ENCODE peak calls at places on chromosomes 12 and 14, in eight cellular contexts. R is A549; L is CD8-positive, alpha-beta T cell; N is HL-60; P is cardiac fibroblast; S is fibroblast of lung; J is GM23338; T is ovary. X is an unnamed sample.

GRCh38 chr14:68627050-68627867 is 165.6 kb downstream of the ZFP36L1 start:
- DNase-seq in N (no peak), S (peak), R (no peak), L (no peak), J (no peak), T (peak), P (peak), X (no peak)

GRCh38 chr14:34548472-34548981 is 9.0 kb upstream of the EAPP start:
- DNase-seq in S (no peak), J (no peak), L (no peak), R (no peak), T (no peak), N (no peak), P (no peak), X (no peak)

GRCh38 chr14:49892301-49892635 is 614 bp upstream of the ARF6 start:
- DNase-seq in L (peak), S (peak), J (peak), N (peak), R (peak), P (peak), T (no peak), X (peak)

GRCh38 chr12:54206807-54207206 is 18.0 kb upstream of the SMUG1 start:
- DNase-seq in N (no peak), S (no peak), T (no peak), L (no peak), R (no peak), J (no peak), P (no peak), X (no peak)

GRCh38 chr12:10182662-10183061 is 3.8 kb downstream of the TMEM52B start:
- DNase-seq in T (no peak), J (no peak), L (no peak), N (no peak), S (peak), R (no peak), P (peak), X (peak)

GRCh38 chr12:52258335-52258901 is 16.0 kb upstream of the KRT86 start:
- DNase-seq in P (peak), N (no peak), S (peak), L (no peak), J (peak), R (no peak), T (no peak), X (no peak)

GRCh38 chr12:116818341-116818856 is 62.8 kb downstream of the HRK start:
- DNase-seq in P (peak), T (peak), L (peak), S (peak), N (no peak), J (no peak), R (no peak), X (no peak)

GRCh38 chr12:45583011-45583657 is 146.4 kb upstream of the ARID2 start:
- DNase-seq in L (no peak), R (no peak), S (peak), J (no peak), T (no peak), N (no peak), P (peak), X (no peak)

GRCh38 chr14:58876613-58877012 is 238.9 kb downstream of the DACT1 start:
- DNase-seq in S (no peak), L (no peak), N (no peak), R (no peak), T (no peak), P (peak), J (no peak), X (peak)

GRCh38 chr12:116123511-116124258 is 153.8 kb downstream of the MED13L start:
- DNase-seq in S (peak), T (no peak), J (no peak), R (no peak), L (no peak), P (peak), N (peak), X (peak)

DNA sequence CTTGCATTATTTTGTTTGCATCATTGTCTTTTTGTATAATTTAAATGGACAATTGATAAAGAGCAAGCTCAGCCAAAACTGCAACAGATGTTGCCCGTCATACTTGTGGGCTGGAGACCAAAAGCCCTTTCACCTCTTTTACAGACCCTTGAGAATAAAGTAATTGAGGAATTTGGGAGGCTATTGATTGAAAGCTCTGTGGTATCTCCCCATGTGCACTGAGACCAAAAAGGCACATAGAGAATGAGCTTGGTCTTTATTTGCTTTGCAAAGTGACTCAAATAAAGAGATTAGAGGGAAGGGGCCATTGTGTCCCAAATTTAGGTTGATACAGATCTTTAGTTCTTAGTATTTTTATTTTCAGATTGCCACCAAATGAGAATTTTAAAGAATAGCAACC is 617.6 kb downstream of the TRHDE start:
- DNase-seq in S (no peak), R (no peak), L (no peak), J (peak), P (no peak), N (no peak), T (no peak), X (no peak)
- H3K4me3 ChIP-seq in S (no peak), R (no peak), L (no peak), J (no peak), P (no peak), N (no peak), T (no peak), X (no peak)

DNA sequence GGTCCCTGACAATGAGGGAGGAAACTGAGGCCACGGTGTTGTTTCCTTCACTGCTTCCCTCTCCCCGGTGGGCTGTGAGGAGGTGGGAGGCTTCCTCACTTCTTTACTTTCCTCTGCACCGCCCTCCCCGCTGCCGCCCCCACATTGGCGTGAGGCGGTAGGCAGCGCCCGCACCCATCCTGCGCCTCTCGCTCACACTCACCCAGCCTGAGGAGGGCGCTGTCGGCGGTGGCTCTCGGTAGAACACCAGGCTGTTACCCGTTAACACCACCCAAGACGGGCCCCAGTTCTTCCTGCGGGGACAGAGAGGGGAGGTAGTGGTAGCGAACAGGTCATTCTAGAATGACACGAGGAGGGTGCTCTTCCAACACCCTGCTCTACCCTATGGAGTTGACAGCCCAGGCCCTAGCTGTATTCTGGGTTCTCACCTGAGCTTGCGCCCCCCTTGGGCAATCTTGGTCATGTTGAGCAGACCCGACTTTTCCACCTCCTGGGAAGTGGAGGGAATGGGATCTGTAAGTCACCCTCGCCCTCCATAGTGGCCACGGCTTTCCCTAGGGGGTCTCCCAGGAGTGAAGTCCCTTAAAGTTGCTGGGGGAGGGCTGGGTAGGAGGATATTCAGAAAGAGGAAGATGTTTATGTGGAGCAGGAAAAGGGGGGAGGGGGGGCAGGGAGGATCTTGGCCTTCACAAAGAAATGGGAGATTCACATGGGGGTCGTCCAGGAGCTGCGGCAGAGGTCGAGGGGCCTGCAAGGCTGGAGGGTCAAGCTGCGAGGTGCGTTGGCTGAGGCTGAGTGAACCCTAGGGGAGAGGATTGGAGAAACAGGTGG is 3.3 kb downstream of the ARHGAP9 start:
- DNase-seq in R (no peak), S (no peak), P (no peak), N (peak), L (peak), J (peak), T (no peak), X (no peak)
- TF ChIP-seq CTCF in R (no peak), S (no peak), P (no peak), N (peak), L (peak), J (peak), T (no peak), X (no peak)

GRCh38 chr12:12891646-12892355 is 439 bp downstream of the GPRC5A start:
- DNase-seq in J (no peak), T (peak), S (no peak), L (no peak), N (no peak), R (no peak), P (no peak), X (peak)
- H3K4me3 ChIP-seq in J (peak), T (peak), S (peak), L (peak), N (no peak), R (peak), P (peak), X (peak)

GRCh38 chr12:41979574-41979973 is 165.1 kb downstream of the GXYLT1 start:
- DNase-seq in P (no peak), S (peak), T (no peak), L (no peak), J (no peak), R (no peak), N (no peak), X (no peak)

GRCh38 chr12:41981758-41982157 is 162.9 kb downstream of the GXYLT1 start:
- DNase-seq in T (no peak), S (peak), N (no peak), J (no peak), R (peak), L (no peak), P (peak), X (peak)

GRCh38 chr12:41983394-41983793 is 161.3 kb downstream of the GXYLT1 start:
- DNase-seq in P (no peak), S (peak), L (no peak), T (no peak), J (no peak), N (no peak), R (no peak), X (no peak)

GRCh38 chr12:41981013-41981412 is 163.7 kb downstream of the GXYLT1 start:
- DNase-seq in N (no peak), S (no peak), L (no peak), J (no peak), T (no peak), P (no peak), R (no peak), X (no peak)

DNA sequence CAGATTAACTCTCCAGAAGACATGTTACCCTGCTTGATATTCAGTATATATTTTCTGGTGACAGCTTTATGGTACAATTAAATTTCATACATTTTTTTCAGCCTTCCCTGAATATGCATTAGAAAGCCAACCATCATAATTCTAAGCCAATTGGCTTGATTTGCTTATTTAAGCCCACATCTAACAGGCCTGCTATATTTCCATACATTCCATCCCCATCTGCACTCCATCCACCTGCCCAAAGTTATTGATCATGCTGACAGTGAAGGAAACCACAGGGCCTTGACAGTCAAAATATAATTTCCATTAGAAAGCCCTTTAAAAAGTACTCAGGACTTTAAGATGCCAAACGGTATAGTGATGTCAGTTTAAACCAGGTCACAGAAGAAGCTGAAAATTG is 164.3 kb downstream of the GXYLT1 start:
- DNase-seq in J (no peak), R (no peak), L (no peak), T (no peak), N (no peak), P (no peak), S (peak), X (no peak)
- TF ChIP-seq CTCF in J (no peak), R (no peak), L (no peak), T (no peak), N (no peak), P (no peak), S (no peak), X (no peak)

GRCh38 chr12:125860672-125861288 is 795.5 kb downstream of the AACS start:
- DNase-seq in J (no peak), T (no peak), R (no peak), N (no peak), P (no peak), S (no peak), L (no peak), X (no peak)
- H3K4me3 ChIP-seq in J (no peak), T (no peak), R (no peak), N (no peak), P (no peak), S (no peak), L (no peak), X (no peak)

DNA sequence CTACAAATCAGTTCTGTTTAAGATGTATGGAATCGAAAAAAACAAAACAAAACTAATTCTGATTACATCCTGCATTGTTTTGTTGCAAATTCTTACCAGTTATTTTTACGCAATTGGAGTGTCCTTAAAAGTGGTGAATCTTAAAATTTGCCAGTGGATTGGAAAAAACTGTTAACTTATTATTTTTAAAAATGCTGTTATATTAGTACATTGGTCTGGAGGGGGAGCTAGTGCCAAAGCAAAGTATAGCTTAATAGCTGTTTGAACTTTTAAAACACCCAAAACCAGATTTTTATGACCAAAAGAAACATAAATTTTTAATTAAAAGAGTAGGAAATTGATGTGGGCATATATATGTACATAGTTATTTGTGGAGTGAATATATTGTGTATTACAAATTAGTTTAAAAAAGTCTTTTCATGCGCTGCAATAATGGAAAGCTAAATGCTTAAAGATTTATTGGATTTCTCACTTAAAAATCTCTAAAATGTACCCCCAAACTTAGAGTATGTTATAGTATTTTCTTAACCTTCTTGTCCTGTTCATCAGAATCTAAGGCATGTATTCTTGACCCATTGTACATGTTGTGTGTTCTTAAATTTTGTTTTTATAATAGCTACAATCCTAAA is 2.5 kb downstream of the FUT8 start:
- DNase-seq in P (peak), J (peak), L (no peak), R (peak), T (no peak), S (peak), N (no peak), X (peak)
- TF ChIP-seq CTCF in P (peak), J (no peak), L (peak), R (peak), T (peak), S (peak), N (no peak), X (peak)

GRCh38 chr12:93894391-93895095 is 217.4 kb downstream of the CRADD start:
- DNase-seq in S (peak), R (no peak), N (no peak), J (no peak), P (peak), L (no peak), T (peak), X (peak)
- H3K4me3 ChIP-seq in S (no peak), R (no peak), N (no peak), J (no peak), P (no peak), L (no peak), T (no peak), X (no peak)

X was measured in foreskin fibroblast.